ENCODE peak calls at places on chromosomes 12 and 14, in seven cellular contexts. One of them, this sample, is unnamed.

GRCh38 chr12:32917094-32917611 is 20.6 kb upstream of the PKP2 start:
- DNase-seq in neuronal stem cell: no peak
- DNase-seq in IMR-90: no peak
- DNase-seq in H9: no peak
- DNase-seq in mesendoderm: no peak
- DNase-seq in H1: no peak
- DNase-seq in trophoblast cell: no peak
- DNase-seq in this sample: peak

GRCh38 chr14:91119556-91120311 is 5.9 kb downstream of the DGLUCY start:
- DNase-seq in neuronal stem cell: no peak
- DNase-seq in IMR-90: peak
- DNase-seq in H9: no peak
- DNase-seq in mesendoderm: no peak
- DNase-seq in H1: no peak
- DNase-seq in trophoblast cell: peak
- DNase-seq in this sample: peak

GRCh38 chr14:84403585-84403984 is 1126.4 kb upstream of the FLRT2 start:
- DNase-seq in neuronal stem cell: peak
- DNase-seq in IMR-90: no peak
- DNase-seq in H9: peak
- DNase-seq in mesendoderm: peak
- DNase-seq in H1: no peak
- DNase-seq in trophoblast cell: no peak
- DNase-seq in this sample: no peak

GRCh38 chr12:121773011-121773777 is 20.3 kb downstream of the RHOF start:
- DNase-seq in neuronal stem cell: no peak
- DNase-seq in IMR-90: peak
- DNase-seq in H9: peak
- DNase-seq in mesendoderm: peak
- DNase-seq in H1: peak
- DNase-seq in trophoblast cell: peak
- DNase-seq in this sample: peak

GRCh38 chr12:111488271-111488670 is 82.5 kb downstream of the SH2B3 start:
- DNase-seq in neuronal stem cell: no peak
- DNase-seq in IMR-90: peak
- DNase-seq in H9: no peak
- DNase-seq in mesendoderm: no peak
- DNase-seq in H1: no peak
- DNase-seq in trophoblast cell: no peak
- DNase-seq in this sample: peak

GRCh38 chr14:50954811-50955372 is 10.6 kb upstream of the PYGL start:
- DNase-seq in neuronal stem cell: no peak
- DNase-seq in IMR-90: peak
- DNase-seq in H9: no peak
- DNase-seq in mesendoderm: peak
- DNase-seq in H1: no peak
- DNase-seq in trophoblast cell: no peak
- DNase-seq in this sample: peak

GRCh38 chr14:91317381-91318313 is 73.1 kb upstream of the GPR68 start:
- DNase-seq in neuronal stem cell: no peak
- DNase-seq in IMR-90: no peak
- DNase-seq in H9: no peak
- DNase-seq in mesendoderm: no peak
- DNase-seq in H1: no peak
- DNase-seq in trophoblast cell: no peak
- DNase-seq in this sample: no peak

GRCh38 chr14:28776482-28777266 is 10.1 kb downstream of the FOXG1 start:
- DNase-seq in neuronal stem cell: no peak
- DNase-seq in IMR-90: no peak
- DNase-seq in H9: no peak
- DNase-seq in mesendoderm: no peak
- DNase-seq in H1: no peak
- DNase-seq in trophoblast cell: no peak
- DNase-seq in this sample: no peak

GRCh38 chr12:11228268-11228879 is 41.1 kb downstream of the PRB3 start:
- DNase-seq in neuronal stem cell: peak
- DNase-seq in IMR-90: peak
- DNase-seq in H9: peak
- DNase-seq in mesendoderm: peak
- DNase-seq in H1: peak
- DNase-seq in trophoblast cell: peak
- DNase-seq in this sample: peak

GRCh38 chr14:22939684-22940083 is 10.5 kb upstream of the PRMT5 start:
- DNase-seq in neuronal stem cell: no peak
- DNase-seq in IMR-90: peak
- DNase-seq in H9: no peak
- DNase-seq in mesendoderm: no peak
- DNase-seq in H1: no peak
- DNase-seq in trophoblast cell: no peak
- DNase-seq in this sample: peak

GRCh38 chr14:22929848-22930364 is 730 bp upstream of the PRMT5 start:
- DNase-seq in neuronal stem cell: peak
- DNase-seq in IMR-90: no peak
- DNase-seq in H9: no peak
- DNase-seq in mesendoderm: no peak
- DNase-seq in H1: no peak
- DNase-seq in trophoblast cell: no peak
- DNase-seq in this sample: no peak

GRCh38 chr14:22929104-22929847 is at the start of gene PRMT5:
- DNase-seq in neuronal stem cell: peak
- DNase-seq in IMR-90: peak
- DNase-seq in H9: peak
- DNase-seq in mesendoderm: peak
- DNase-seq in H1: peak
- DNase-seq in trophoblast cell: peak
- DNase-seq in this sample: peak

GRCh38 chr14:22935156-22935555 is 6.0 kb upstream of the PRMT5 start:
- DNase-seq in neuronal stem cell: no peak
- DNase-seq in IMR-90: no peak
- DNase-seq in H9: no peak
- DNase-seq in mesendoderm: no peak
- DNase-seq in H1: no peak
- DNase-seq in trophoblast cell: no peak
- DNase-seq in this sample: no peak
- H2BK120ac ChIP-seq in neuronal stem cell: no peak
- H2BK120ac ChIP-seq in IMR-90: no peak
- H2BK120ac ChIP-seq in H9: no peak
- H2BK120ac ChIP-seq in mesendoderm: no peak
- H2BK120ac ChIP-seq in H1: no peak
- H2BK120ac ChIP-seq in trophoblast cell: no peak
- H2BK120ac ChIP-seq in this sample: no peak

GRCh38 chr12:91216871-91217270 is 34.3 kb upstream of the DCN start:
- DNase-seq in neuronal stem cell: no peak
- DNase-seq in IMR-90: peak
- DNase-seq in H9: no peak
- DNase-seq in mesendoderm: no peak
- DNase-seq in H1: no peak
- DNase-seq in trophoblast cell: no peak
- DNase-seq in this sample: no peak
- H2BK120ac ChIP-seq in neuronal stem cell: no peak
- H2BK120ac ChIP-seq in IMR-90: peak
- H2BK120ac ChIP-seq in H9: no peak
- H2BK120ac ChIP-seq in mesendoderm: no peak
- H2BK120ac ChIP-seq in H1: no peak
- H2BK120ac ChIP-seq in trophoblast cell: no peak
- H2BK120ac ChIP-seq in this sample: no peak

DNA sequence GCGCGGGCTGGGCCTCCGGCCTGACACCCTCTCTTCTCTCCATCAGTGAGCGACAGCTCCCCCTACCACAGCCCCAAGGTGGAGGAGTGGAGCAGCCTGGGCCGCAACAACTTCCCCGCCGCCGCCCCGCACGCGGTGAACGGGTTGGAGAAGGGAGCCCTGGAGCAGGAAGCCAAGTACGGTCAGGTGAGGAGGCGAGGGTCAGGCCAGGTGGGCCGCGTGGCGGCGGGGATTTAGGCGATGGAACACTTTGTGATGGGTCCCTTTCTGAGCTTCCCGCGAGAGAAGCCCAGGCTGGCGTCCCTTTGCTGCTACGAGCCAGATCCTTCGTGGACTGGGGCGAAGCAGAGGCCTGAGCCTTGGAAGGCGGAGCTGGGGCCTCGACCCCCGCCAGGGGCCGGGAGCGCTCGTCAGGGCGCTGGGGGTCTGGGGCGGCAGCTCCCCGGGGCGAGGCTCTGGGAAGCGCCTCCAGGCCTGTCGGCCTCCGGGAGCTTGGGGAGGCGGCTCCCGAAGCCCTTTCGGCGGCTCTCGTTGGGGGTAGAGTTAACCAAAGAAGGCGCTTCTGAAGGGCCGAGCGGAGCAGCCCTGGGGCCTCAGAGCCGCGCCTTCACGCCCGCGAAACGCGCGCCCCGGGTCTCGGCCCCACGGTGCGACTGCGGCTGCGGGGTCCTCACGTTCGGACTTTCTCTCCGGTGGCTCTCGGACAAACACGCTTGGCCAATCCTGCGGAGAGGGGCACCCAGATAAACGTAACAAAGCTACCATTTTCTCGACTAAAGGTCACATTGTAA is 5.0 kb downstream of the PAX9 start:
- DNase-seq in neuronal stem cell: no peak
- DNase-seq in IMR-90: no peak
- DNase-seq in H9: peak
- DNase-seq in mesendoderm: peak
- DNase-seq in H1: peak
- DNase-seq in trophoblast cell: no peak
- DNase-seq in this sample: no peak
- H2BK120ac ChIP-seq in neuronal stem cell: no peak
- H2BK120ac ChIP-seq in IMR-90: no peak
- H2BK120ac ChIP-seq in H9: no peak
- H2BK120ac ChIP-seq in mesendoderm: no peak
- H2BK120ac ChIP-seq in H1: no peak
- H2BK120ac ChIP-seq in trophoblast cell: no peak
- H2BK120ac ChIP-seq in this sample: peak

GRCh38 chr14:24114536-24115450 is at the start of the genes DCAF11 and NRL:
- DNase-seq in neuronal stem cell: peak
- DNase-seq in IMR-90: peak
- DNase-seq in H9: peak
- DNase-seq in mesendoderm: peak
- DNase-seq in H1: peak
- DNase-seq in trophoblast cell: peak
- DNase-seq in this sample: peak
- H2BK120ac ChIP-seq in neuronal stem cell: peak
- H2BK120ac ChIP-seq in IMR-90: peak
- H2BK120ac ChIP-seq in H9: no peak
- H2BK120ac ChIP-seq in mesendoderm: peak
- H2BK120ac ChIP-seq in H1: no peak
- H2BK120ac ChIP-seq in trophoblast cell: peak
- H2BK120ac ChIP-seq in this sample: peak

DNA sequence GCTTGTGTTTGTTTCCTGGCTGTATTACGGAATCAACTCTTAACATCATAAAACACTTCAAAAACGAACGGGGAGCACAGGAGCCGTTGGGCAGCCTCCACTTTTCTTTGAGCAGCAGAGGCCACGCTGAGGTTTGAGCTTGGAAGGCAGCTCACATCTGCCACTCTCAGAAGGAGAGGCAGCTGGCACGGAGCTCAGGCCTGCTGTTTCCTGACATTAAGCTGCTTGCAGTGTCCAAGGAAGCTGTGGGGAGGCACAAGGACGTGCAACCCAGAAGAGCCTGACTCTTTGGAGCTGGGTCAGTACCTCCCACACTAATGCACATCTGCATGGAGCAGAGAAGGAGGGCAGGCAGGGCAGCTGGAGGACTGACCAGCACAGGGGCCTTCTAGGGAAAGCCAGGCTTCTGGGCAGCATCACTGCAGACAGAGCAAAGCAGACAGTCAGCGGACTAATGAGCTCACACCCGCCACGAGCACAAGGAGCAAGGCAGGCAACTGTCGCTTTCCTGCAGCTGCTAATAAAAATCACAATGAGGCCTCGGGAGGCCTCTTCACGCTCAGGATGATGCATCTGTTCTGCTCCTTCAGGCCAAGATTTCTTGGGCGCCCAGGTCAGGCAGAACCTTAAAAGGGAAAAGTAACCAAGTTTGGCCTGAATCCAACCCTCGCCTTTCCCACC is 211.1 kb downstream of the GLT1D1 start:
- DNase-seq in neuronal stem cell: no peak
- DNase-seq in IMR-90: no peak
- DNase-seq in H9: peak
- DNase-seq in mesendoderm: no peak
- DNase-seq in H1: no peak
- DNase-seq in trophoblast cell: no peak
- DNase-seq in this sample: no peak
- H2BK120ac ChIP-seq in neuronal stem cell: no peak
- H2BK120ac ChIP-seq in IMR-90: no peak
- H2BK120ac ChIP-seq in H9: no peak
- H2BK120ac ChIP-seq in mesendoderm: no peak
- H2BK120ac ChIP-seq in H1: no peak
- H2BK120ac ChIP-seq in trophoblast cell: no peak
- H2BK120ac ChIP-seq in this sample: no peak

GRCh38 chr14:88849717-88850116 is 25.3 kb downstream of the TTC8 start:
- DNase-seq in neuronal stem cell: no peak
- DNase-seq in IMR-90: no peak
- DNase-seq in H9: no peak
- DNase-seq in mesendoderm: no peak
- DNase-seq in H1: no peak
- DNase-seq in trophoblast cell: no peak
- DNase-seq in this sample: no peak

GRCh38 chr14:88852632-88853031 is 28.2 kb downstream of the TTC8 start:
- DNase-seq in neuronal stem cell: no peak
- DNase-seq in IMR-90: no peak
- DNase-seq in H9: no peak
- DNase-seq in mesendoderm: no peak
- DNase-seq in H1: no peak
- DNase-seq in trophoblast cell: no peak
- DNase-seq in this sample: no peak

GRCh38 chr14:88851587-88851986 is 27.1 kb downstream of the TTC8 start:
- DNase-seq in neuronal stem cell: no peak
- DNase-seq in IMR-90: no peak
- DNase-seq in H9: no peak
- DNase-seq in mesendoderm: no peak
- DNase-seq in H1: no peak
- DNase-seq in trophoblast cell: no peak
- DNase-seq in this sample: no peak

GRCh38 chr14:88856786-88857366 is 32.4 kb downstream of the TTC8 start:
- DNase-seq in neuronal stem cell: no peak
- DNase-seq in IMR-90: peak
- DNase-seq in H9: no peak
- DNase-seq in mesendoderm: no peak
- DNase-seq in H1: no peak
- DNase-seq in trophoblast cell: no peak
- DNase-seq in this sample: peak

GRCh38 chr14:88853129-88853528 is 28.7 kb downstream of the TTC8 start:
- DNase-seq in neuronal stem cell: no peak
- DNase-seq in IMR-90: no peak
- DNase-seq in H9: no peak
- DNase-seq in mesendoderm: no peak
- DNase-seq in H1: no peak
- DNase-seq in trophoblast cell: no peak
- DNase-seq in this sample: no peak
- H2BK120ac ChIP-seq in neuronal stem cell: no peak
- H2BK120ac ChIP-seq in IMR-90: peak
- H2BK120ac ChIP-seq in H9: no peak
- H2BK120ac ChIP-seq in mesendoderm: no peak
- H2BK120ac ChIP-seq in H1: no peak
- H2BK120ac ChIP-seq in trophoblast cell: no peak
- H2BK120ac ChIP-seq in this sample: no peak

GRCh38 chr12:86647800-86648199 is 391.6 kb upstream of the MGAT4C start:
- DNase-seq in neuronal stem cell: no peak
- DNase-seq in IMR-90: no peak
- DNase-seq in H9: no peak
- DNase-seq in mesendoderm: no peak
- DNase-seq in H1: no peak
- DNase-seq in trophoblast cell: no peak
- DNase-seq in this sample: no peak
- H2BK120ac ChIP-seq in neuronal stem cell: no peak
- H2BK120ac ChIP-seq in IMR-90: no peak
- H2BK120ac ChIP-seq in H9: no peak
- H2BK120ac ChIP-seq in mesendoderm: no peak
- H2BK120ac ChIP-seq in H1: no peak
- H2BK120ac ChIP-seq in trophoblast cell: no peak
- H2BK120ac ChIP-seq in this sample: no peak

This sample was measured in mesenchymal stem cell.